ENCODE peak calls at places on chromosomes 16 and 17, in eight cellular contexts. One of them, this sample, is unnamed.

GRCh38 chr17:27531469-27531948 is 75.3 kb downstream of the KSR1 start:
- DNase-seq in T-helper 1 cell: no peak
- DNase-seq in D341Med: no peak
- DNase-seq in PC-9: no peak
- DNase-seq in HT-29: no peak
- DNase-seq in foreskin fibroblast: no peak
- DNase-seq in ascending aorta: no peak
- DNase-seq in RPMI8226: no peak
- DNase-seq in this sample: no peak

GRCh38 chr16:52634528-52634927 is 87.6 kb upstream of the TOX3 start:
- DNase-seq in RPMI8226: no peak
- DNase-seq in T-helper 1 cell: no peak
- DNase-seq in D341Med: no peak
- DNase-seq in HT-29: no peak
- DNase-seq in foreskin fibroblast: no peak
- DNase-seq in PC-9: no peak
- DNase-seq in ascending aorta: no peak
- DNase-seq in this sample: no peak

GRCh38 chr17:74711058-74711824 is 1.5 kb downstream of the CD300LF start:
- DNase-seq in PC-9: peak
- DNase-seq in foreskin fibroblast: no peak
- DNase-seq in T-helper 1 cell: no peak
- DNase-seq in RPMI8226: no peak
- DNase-seq in D341Med: no peak
- DNase-seq in HT-29: no peak
- DNase-seq in ascending aorta: no peak
- DNase-seq in this sample: no peak

GRCh38 chr17:11506635-11507034 is 91.6 kb upstream of the DNAH9 start:
- DNase-seq in foreskin fibroblast: no peak
- DNase-seq in ascending aorta: no peak
- DNase-seq in PC-9: no peak
- DNase-seq in D341Med: no peak
- DNase-seq in T-helper 1 cell: no peak
- DNase-seq in RPMI8226: peak
- DNase-seq in HT-29: peak
- DNase-seq in this sample: no peak

GRCh38 chr17:72659811-72660210 is 432.7 kb downstream of the SLC39A11 start:
- DNase-seq in D341Med: no peak
- DNase-seq in HT-29: no peak
- DNase-seq in PC-9: no peak
- DNase-seq in T-helper 1 cell: no peak
- DNase-seq in foreskin fibroblast: no peak
- DNase-seq in ascending aorta: no peak
- DNase-seq in RPMI8226: no peak
- DNase-seq in this sample: no peak

GRCh38 chr16:50469121-50469743 is 79.0 kb upstream of the NKD1 start:
- DNase-seq in D341Med: no peak
- DNase-seq in PC-9: no peak
- DNase-seq in ascending aorta: no peak
- DNase-seq in T-helper 1 cell: no peak
- DNase-seq in RPMI8226: no peak
- DNase-seq in HT-29: no peak
- DNase-seq in foreskin fibroblast: no peak
- DNase-seq in this sample: no peak

GRCh38 chr17:82887255-82888164 is 47.7 kb upstream of the ZNF750 start:
- DNase-seq in PC-9: no peak
- DNase-seq in T-helper 1 cell: no peak
- DNase-seq in HT-29: peak
- DNase-seq in ascending aorta: no peak
- DNase-seq in D341Med: no peak
- DNase-seq in foreskin fibroblast: peak
- DNase-seq in RPMI8226: no peak
- DNase-seq in this sample: no peak

GRCh38 chr17:6506679-6507231 is 49.6 kb downstream of the PITPNM3 start:
- DNase-seq in ascending aorta: no peak
- DNase-seq in RPMI8226: no peak
- DNase-seq in foreskin fibroblast: peak
- DNase-seq in D341Med: no peak
- DNase-seq in PC-9: peak
- DNase-seq in HT-29: peak
- DNase-seq in T-helper 1 cell: no peak
- DNase-seq in this sample: no peak

GRCh38 chr17:44005865-44006580 is 1.6 kb downstream of the NAGS start:
- DNase-seq in ascending aorta: no peak
- DNase-seq in RPMI8226: peak
- DNase-seq in HT-29: peak
- DNase-seq in T-helper 1 cell: no peak
- DNase-seq in foreskin fibroblast: peak
- DNase-seq in D341Med: no peak
- DNase-seq in PC-9: no peak
- DNase-seq in this sample: peak

GRCh38 chr17:80893604-80894438 is 97.8 kb upstream of the CHMP6 start:
- DNase-seq in ascending aorta: no peak
- DNase-seq in PC-9: no peak
- DNase-seq in foreskin fibroblast: no peak
- DNase-seq in RPMI8226: no peak
- DNase-seq in HT-29: no peak
- DNase-seq in T-helper 1 cell: no peak
- DNase-seq in D341Med: no peak
- DNase-seq in this sample: no peak

GRCh38 chr16:10240854-10241613 is 58.8 kb upstream of the GRIN2A start:
- DNase-seq in D341Med: no peak
- DNase-seq in ascending aorta: no peak
- DNase-seq in RPMI8226: no peak
- DNase-seq in PC-9: peak
- DNase-seq in T-helper 1 cell: no peak
- DNase-seq in HT-29: no peak
- DNase-seq in foreskin fibroblast: no peak
- DNase-seq in this sample: no peak

GRCh38 chr17:13106171-13106570 is 88.3 kb upstream of the ELAC2 start:
- DNase-seq in PC-9: no peak
- DNase-seq in D341Med: no peak
- DNase-seq in HT-29: no peak
- DNase-seq in foreskin fibroblast: no peak
- DNase-seq in RPMI8226: no peak
- DNase-seq in ascending aorta: no peak
- DNase-seq in T-helper 1 cell: no peak
- DNase-seq in this sample: no peak

GRCh38 chr16:30949655-30950515 is 1.0 kb downstream of the ORAI3 start:
- DNase-seq in D341Med: no peak
- DNase-seq in T-helper 1 cell: no peak
- DNase-seq in ascending aorta: peak
- DNase-seq in HT-29: peak
- DNase-seq in PC-9: peak
- DNase-seq in foreskin fibroblast: peak
- DNase-seq in RPMI8226: peak
- DNase-seq in this sample: peak